ENCODE peak calls at places on chromosomes 7 and 10, in five cellular contexts. X is AG10803, R is nephron progenitor cell, K is AG09319, H is Calu3. B is an unnamed sample.

GRCh38 chr7:159197066-159197975 is 52.7 kb upstream of the VIPR2 start:
- DNase-seq in X (no peak), R (no peak), K (no peak), H (no peak), B (no peak)

GRCh38 chr10:68135922-68136718 is 26.8 kb downstream of the MYPN start:
- DNase-seq in X (peak), R (no peak), K (no peak), H (peak), B (no peak)

GRCh38 chr10:131491195-131491594 is 179.7 kb upstream of the TCERG1L start:
- DNase-seq in X (no peak), R (no peak), K (no peak), H (no peak), B (no peak)

GRCh38 chr7:137454169-137455166 is 110.9 kb upstream of the PTN start:
- DNase-seq in X (peak), R (peak), K (peak), H (no peak), B (peak)

GRCh38 chr7:56083150-56083785 is 9.5 kb downstream of the PHKG1 start:
- DNase-seq in X (no peak), R (no peak), K (no peak), H (no peak), B (no peak)

GRCh38 chr7:148584154-148584827 is 6.3 kb upstream of the C7orf33 start:
- DNase-seq in X (no peak), R (no peak), K (no peak), H (no peak), B (no peak)

GRCh38 chr7:73909051-73909941 is 48.3 kb downstream of the TMEM270 start:
- DNase-seq in X (no peak), R (no peak), K (no peak), H (no peak), B (no peak)

GRCh38 chr7:134419875-134420274 is 39.0 kb downstream of the AKR1B1 start:
- DNase-seq in X (no peak), R (no peak), K (no peak), H (no peak), B (no peak)

GRCh38 chr7:1632506-1632905 is 37.6 kb upstream of the ELFN1 start:
- DNase-seq in X (no peak), R (no peak), K (no peak), H (no peak), B (no peak)

GRCh38 chr7:64892116-64892515 is 11.0 kb upstream of the ZNF273 start:
- DNase-seq in X (no peak), R (no peak), K (no peak), H (no peak), B (no peak)

GRCh38 chr10:110498982-110499795 is 1.5 kb downstream of the DUSP5 start:
- DNase-seq in X (peak), R (peak), K (no peak), H (peak), B (peak)

GRCh38 chr7:12706900-12707536 is 19.6 kb downstream of the ARL4A start:
- DNase-seq in X (peak), R (no peak), K (no peak), H (no peak), B (no peak)

GRCh38 chr7:34900891-34901493 is 136.3 kb downstream of the DPY19L1 start:
- DNase-seq in X (no peak), R (no peak), K (no peak), H (no peak), B (peak)

GRCh38 chr7:14501436-14501835 is 401.1 kb downstream of the DGKB start:
- DNase-seq in X (no peak), R (no peak), K (no peak), H (no peak), B (no peak)

GRCh38 chr7:70770154-70770553 is 361.8 kb upstream of the GALNT17 start:
- DNase-seq in X (no peak), R (no peak), K (no peak), H (no peak), B (no peak)

GRCh38 chr10:90579602-90580242 is 278.1 kb downstream of the HTR7 start:
- DNase-seq in X (no peak), R (no peak), K (no peak), H (peak), B (no peak)
- TF ChIP-seq CTCF in X (no peak), R (no peak), K (no peak), H (no peak), B (no peak)

GRCh38 chr7:3722396-3722846 is 421.4 kb downstream of the SDK1 start:
- DNase-seq in X (no peak), R (peak), K (no peak), H (no peak), B (no peak)
- TF ChIP-seq CTCF in X (no peak), R (no peak), K (no peak), H (no peak), B (no peak)

GRCh38 chr7:38461887-38462286 is 169.3 kb downstream of the AMPH start:
- DNase-seq in X (no peak), R (no peak), K (no peak), H (no peak), B (no peak)
- TF ChIP-seq CTCF in X (no peak), R (no peak), K (no peak), H (no peak), B (no peak)

GRCh38 chr10:12186324-12186723 is 9.4 kb downstream of the NUDT5 start:
- DNase-seq in X (no peak), R (no peak), K (no peak), H (no peak), B (no peak)

GRCh38 chr10:12191715-12192114 is 4.0 kb downstream of the NUDT5 start:
- DNase-seq in X (peak), R (no peak), K (no peak), H (no peak), B (no peak)

GRCh38 chr10:12188656-12189055 is 7.0 kb downstream of the NUDT5 start:
- DNase-seq in X (no peak), R (no peak), K (no peak), H (no peak), B (no peak)

GRCh38 chr10:12184165-12184564 is 11.5 kb downstream of the NUDT5 start:
- DNase-seq in X (no peak), R (no peak), K (no peak), H (no peak), B (no peak)

DNA sequence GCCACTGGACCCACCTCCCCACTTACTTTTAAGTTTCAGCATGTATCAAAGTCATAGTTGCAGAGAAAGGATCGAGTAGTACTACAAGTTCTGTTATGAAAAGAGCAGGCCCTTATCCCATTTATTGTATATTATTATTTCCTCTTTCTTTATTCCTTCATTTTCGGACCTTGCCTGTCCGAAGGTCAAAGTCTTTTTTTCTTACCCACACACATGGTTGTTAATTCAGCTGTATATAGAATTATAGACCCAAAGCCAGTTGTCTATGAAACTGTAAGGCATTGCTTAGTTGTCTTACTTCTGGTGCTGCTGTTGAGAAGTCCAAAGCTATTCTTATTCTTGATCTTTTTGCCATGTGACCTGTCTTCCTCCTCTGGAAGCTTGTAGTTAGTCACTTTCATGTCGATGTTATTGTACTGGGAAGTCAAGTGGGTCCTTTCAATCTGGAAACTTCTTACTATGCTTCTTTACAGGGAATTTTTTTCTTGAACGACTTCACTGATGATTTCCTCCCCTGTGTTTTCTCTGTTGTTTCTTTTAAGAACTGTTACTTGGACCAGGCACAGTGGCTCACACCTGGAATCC is 8.3 kb downstream of the NUDT5 start:
- DNase-seq in X (no peak), R (no peak), K (no peak), H (no peak), B (no peak)
- TF ChIP-seq CTCF in X (no peak), R (no peak), K (no peak), H (no peak), B (no peak)

DNA sequence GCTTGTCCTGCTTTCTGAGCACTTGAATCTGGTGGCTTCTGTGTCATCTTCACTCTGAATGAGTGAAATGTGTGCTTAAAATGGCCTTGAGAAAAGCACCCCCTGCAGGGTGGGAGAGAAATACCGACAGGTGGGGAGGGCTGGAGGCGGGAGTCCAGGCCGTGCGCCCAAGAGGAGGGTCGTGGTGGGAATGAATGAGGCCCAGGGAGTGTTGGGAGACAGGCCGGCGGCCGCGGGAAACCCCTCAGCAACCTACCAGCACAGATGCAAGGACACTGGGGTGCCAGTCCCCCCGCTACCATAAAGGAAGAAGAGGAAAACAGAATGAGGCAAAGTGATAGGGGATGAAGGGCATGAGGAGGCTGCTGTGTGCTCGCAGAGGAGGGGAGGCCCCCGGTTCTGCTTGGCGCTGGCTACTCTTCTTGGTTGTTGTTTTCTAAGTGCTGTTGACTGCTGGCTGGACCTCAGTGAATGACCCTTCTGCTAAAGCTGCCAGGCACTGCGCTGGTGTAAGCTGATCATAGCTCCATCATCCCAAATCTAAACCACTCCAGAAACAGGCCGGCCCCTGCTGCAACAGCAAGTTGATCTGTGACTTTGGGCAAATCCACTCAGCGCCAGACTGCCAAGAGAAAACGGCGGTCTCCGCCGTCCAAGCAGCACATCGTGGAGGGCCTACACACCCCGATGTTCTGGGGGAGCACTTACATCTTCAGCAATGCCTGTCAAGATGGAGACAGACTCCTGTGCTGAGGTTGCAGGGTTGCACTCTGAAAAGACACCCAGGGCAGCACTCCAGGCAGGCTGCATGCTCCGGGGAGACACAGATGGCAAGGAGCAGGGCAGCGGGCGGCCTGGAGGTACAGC is 378.5 kb downstream of the DNAJB6 start:
- DNase-seq in X (no peak), R (no peak), K (no peak), H (no peak), B (no peak)
- TF ChIP-seq CTCF in X (no peak), R (no peak), K (no peak), H (no peak), B (no peak)

GRCh38 chr7:265998-266850 is 23.7 kb upstream of the FOXL3 start:
- DNase-seq in X (no peak), R (no peak), K (no peak), H (no peak), B (no peak)
- TF ChIP-seq CTCF in X (no peak), R (no peak), K (no peak), H (no peak), B (no peak)

GRCh38 chr10:107144490-107144889 is 20.0 kb downstream of the SORCS1 start:
- DNase-seq in X (no peak), R (peak), K (no peak), H (no peak), B (no peak)
- TF ChIP-seq CTCF in X (no peak), R (peak), K (no peak), H (no peak), B (no peak)

GRCh38 chr10:33889371-33889770 is 554.9 kb upstream of the NRP1 start:
- DNase-seq in X (no peak), R (no peak), K (no peak), H (no peak), B (no peak)
- TF ChIP-seq CTCF in X (no peak), R (no peak), K (no peak), H (no peak), B (no peak)

B was measured in GM10248.